ENCODE peak calls at places on chromosomes 4 and X, in six cellular contexts. B is HL-60; S is A549; P is lower lobe of right lung; D is activated CD8-positive, alpha-beta T cell treated with anti-CD3 and anti-CD28 coated beads for 36 hours; L is body of pancreas. X is an unnamed sample.
A peak's percentile ranks its signal among the peaks of the same experiment; 100 is the strongest.

GRCh38 chrX:11272863-11273262 is 20.4 kb upstream of the AMELX start:
- DNase-seq in B (no peak), S (no peak), P (no peak), D (no peak), L (no peak), X (no peak)

GRCh38 chr4:63361628-63362027 is 1047.6 kb downstream of the TECRL start:
- DNase-seq in B (no peak), S (no peak), P (no peak), D (no peak), L (no peak), X (no peak)

GRCh38 chr4:2364654-2365053 is 53.8 kb downstream of the ZFYVE28 start:
- DNase-seq in B (no peak), S (no peak), P (peak; percentile 68), D (peak; percentile 72), L (no peak), X (peak; percentile 69)

GRCh38 chr4:1759818-1760223 is 33.3 kb upstream of the FGFR3 start:
- DNase-seq in B (no peak), S (no peak), P (no peak), D (no peak), L (no peak), X (no peak)

GRCh38 chr4:152394786-152395185 is 141.1 kb downstream of the FBXW7 start:
- DNase-seq in B (no peak), S (no peak), P (no peak), D (no peak), L (no peak), X (no peak)

GRCh38 chr4:85488416-85488815 is 13.5 kb downstream of the ARHGAP24 start:
- DNase-seq in B (no peak), S (no peak), P (no peak), D (no peak), L (no peak), X (no peak)

GRCh38 chr4:4781936-4782754 is 77.3 kb upstream of the MSX1 start:
- DNase-seq in B (no peak), S (no peak), P (no peak), D (no peak), L (no peak), X (no peak)

GRCh38 chr4:89835413-89835812 is 1.5 kb downstream of the SNCA start:
- DNase-seq in B (no peak), S (no peak), P (no peak), D (no peak), L (no peak), X (no peak)

GRCh38 chr4:48706741-48707140 is 73.3 kb downstream of the FRYL start:
- DNase-seq in B (no peak), S (no peak), P (no peak), D (peak; percentile 12), L (no peak), X (no peak)

GRCh38 chrX:13419276-13419675 is 99.4 kb upstream of the ATXN3L start:
- DNase-seq in B (no peak), S (no peak), P (no peak), D (no peak), L (no peak), X (no peak)

GRCh38 chr4:155946486-155946885 is 7.2 kb downstream of the CTSO start:
- DNase-seq in B (no peak), S (no peak), P (no peak), D (no peak), L (no peak), X (no peak)

GRCh38 chr4:162497564-162498167 is 333.9 kb upstream of the FSTL5 start:
- DNase-seq in B (peak; percentile 31), S (peak; percentile 26), P (no peak), D (peak; percentile 10), L (no peak), X (peak; percentile 20)

GRCh38 chr4:1041147-1041935 is 29.9 kb downstream of the FGFRL1 start:
- DNase-seq in B (no peak), S (peak; percentile 59), P (no peak), D (no peak), L (no peak), X (no peak)

GRCh38 chrX:40100537-40101429 is 3.0 kb upstream of the BCOR start:
- DNase-seq in B (no peak), S (no peak), P (no peak), D (no peak), L (no peak), X (no peak)

GRCh38 chr4:7650606-7651400 is 216.1 kb upstream of the PSAPL1 start:
- DNase-seq in B (no peak), S (no peak), P (peak; percentile 44), D (peak; percentile 43), L (no peak), X (no peak)
- TF ChIP-seq CTCF in B (no peak), S (no peak), P (no peak), D (no peak), L (no peak), X (no peak)

GRCh38 chr4:95546866-95547707 is 1.7 kb downstream of the UNC5C start:
- DNase-seq in B (no peak), S (no peak), P (no peak), D (no peak), L (no peak), X (no peak)

GRCh38 chr4:95548738-95549245 is at the start of gene UNC5C:
- DNase-seq in B (peak; percentile 72), S (peak; percentile 37), P (peak; percentile 56), D (no peak), L (peak; percentile 16), X (no peak)

GRCh38 chr4:95546236-95546635 is 2.5 kb downstream of the UNC5C start:
- DNase-seq in B (no peak), S (no peak), P (no peak), D (no peak), L (no peak), X (no peak)

GRCh38 chr4:95549246-95550138 is 719 bp upstream of the UNC5C start:
- DNase-seq in B (peak; percentile 69), S (peak; percentile 24), P (peak; percentile 67), D (peak; percentile 46), L (peak; percentile 21), X (peak; percentile 69)

GRCh38 chr4:95547708-95548471 is 883 bp downstream of the UNC5C start:
- DNase-seq in B (peak; percentile 61), S (no peak), P (peak; percentile 56), D (peak; percentile 11), L (no peak), X (peak; percentile 10)
- TF ChIP-seq CTCF in B (no peak), S (no peak), P (no peak), D (no peak), L (no peak), X (no peak)

DNA sequence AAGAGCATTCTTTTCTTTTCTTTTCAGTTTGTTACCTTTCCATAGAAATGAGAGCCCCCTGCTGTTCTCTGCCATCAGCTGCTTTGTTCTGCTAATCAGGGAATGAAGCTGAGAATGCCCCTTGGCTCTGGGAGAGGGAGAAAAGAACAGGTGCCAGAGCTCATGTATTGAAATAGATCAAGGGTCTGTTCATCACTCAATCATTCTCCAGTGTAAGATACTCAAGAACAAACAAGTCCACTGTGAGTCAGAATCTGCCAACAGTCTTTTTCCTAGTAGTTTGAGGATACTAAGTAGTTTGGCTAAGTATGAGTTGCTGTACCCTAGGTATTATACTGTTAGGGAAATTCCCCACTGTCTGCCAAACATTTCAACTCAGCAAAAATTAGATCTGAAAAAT is 144.3 kb downstream of the RTL3 start:
- DNase-seq in B (no peak), S (no peak), P (no peak), D (no peak), L (no peak), X (peak; percentile 2)
- TF ChIP-seq CTCF in B (no peak), S (no peak), P (peak; percentile 22), D (no peak), L (no peak), X (no peak)

GRCh38 chr4:66688674-66689073 is 856.6 kb downstream of the CENPC start:
- DNase-seq in B (no peak), S (peak; percentile 54), P (no peak), D (no peak), L (no peak), X (no peak)
- TF ChIP-seq CTCF in B (no peak), S (peak; percentile 50), P (no peak), D (no peak), L (peak; percentile 28), X (no peak)

GRCh38 chrX:153384390-153384789 is 16.8 kb downstream of the PNMA6E start:
- DNase-seq in B (no peak), S (no peak), P (no peak), D (no peak), L (no peak), X (no peak)
- TF ChIP-seq CTCF in B (no peak), S (no peak), P (no peak), D (no peak), L (no peak), X (no peak)

DNA sequence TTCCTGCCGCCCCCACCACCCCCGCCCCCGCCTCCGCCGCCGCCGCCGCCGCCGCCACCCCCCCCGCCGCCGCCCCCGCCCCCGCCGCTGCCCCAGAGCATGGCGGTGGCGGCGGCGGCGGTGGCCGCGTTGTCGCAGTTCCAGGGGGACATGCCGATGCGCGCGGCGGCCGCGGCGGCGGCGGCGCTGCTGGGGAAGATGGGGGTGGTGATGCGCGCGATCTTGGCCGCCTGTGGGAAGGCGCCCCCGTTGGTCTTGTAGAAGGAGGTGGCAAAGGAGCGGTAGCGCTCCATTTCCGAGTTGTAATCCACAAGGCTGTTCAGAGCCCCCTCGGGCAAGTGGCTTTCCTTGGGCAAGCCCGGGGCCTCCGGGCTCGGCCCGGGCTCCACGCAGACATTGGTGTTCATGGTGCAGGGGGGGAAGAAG is 3.3 kb downstream of the CXXC4 start:
- DNase-seq in B (peak; percentile 8), S (peak; percentile 37), P (peak; percentile 51), D (peak; percentile 44), L (no peak), X (peak; percentile 61)
- TF ChIP-seq CTCF in B (no peak), S (no peak), P (no peak), D (no peak), L (no peak), X (no peak)

GRCh38 chrX:130268500-130269170 is at the start of gene ZNF280C:
- DNase-seq in B (peak; percentile 95), S (peak; percentile 97), P (peak; percentile 92), D (peak; percentile 97), L (peak; percentile 88), X (peak; percentile 87)
- TF ChIP-seq CTCF in B (no peak), S (no peak), P (peak; percentile 33), D (no peak), L (no peak), X (no peak)

GRCh38 chr4:139281212-139281611 is 1.2 kb upstream of the MGARP start:
- DNase-seq in B (no peak), S (peak; percentile 14), P (no peak), D (no peak), L (no peak), X (no peak)
- TF ChIP-seq CTCF in B (no peak), S (peak; percentile 13), P (no peak), D (no peak), L (no peak), X (no peak)

GRCh38 chr4:143085644-143086043 is 99.1 kb upstream of the USP38 start:
- DNase-seq in B (no peak), S (no peak), P (no peak), D (no peak), L (no peak), X (no peak)

GRCh38 chr4:143084566-143084965 is 100.2 kb upstream of the USP38 start:
- DNase-seq in B (no peak), S (no peak), P (no peak), D (no peak), L (no peak), X (no peak)

GRCh38 chr4:143082698-143083097 is 102.0 kb upstream of the USP38 start:
- DNase-seq in B (no peak), S (no peak), P (no peak), D (no peak), L (no peak), X (no peak)

GRCh38 chr4:143083811-143084472 is 100.8 kb upstream of the USP38 start:
- DNase-seq in B (no peak), S (no peak), P (no peak), D (no peak), L (no peak), X (no peak)

GRCh38 chr4:143085224-143085623 is 99.5 kb upstream of the USP38 start:
- DNase-seq in B (no peak), S (peak; percentile 2), P (no peak), D (no peak), L (no peak), X (no peak)
- TF ChIP-seq CTCF in B (no peak), S (peak; percentile 50), P (peak; percentile 30), D (no peak), L (peak; percentile 40), X (no peak)